ENCODE peak calls at places on chromosomes 7 and 10, in six cellular contexts. W is fibroblast of lung, M is GM23338, P is ascending aorta, G is left lung, O is caudate nucleus. X is an unnamed sample.

GRCh38 chr10:68899186-68899745 is 1.8 kb upstream of the DDX50 start:
- DNase-seq in W (no peak), M (no peak), P (no peak), G (no peak), O (no peak), X (no peak)

GRCh38 chr7:156999611-157000046 is 10.8 kb downstream of the MNX1 start:
- DNase-seq in W (no peak), M (peak; percentile 55), P (no peak), G (peak; percentile 83), O (no peak), X (peak; percentile 11)

GRCh38 chr7:74106846-74107245 is 23.2 kb downstream of the LIMK1 start:
- DNase-seq in W (no peak), M (no peak), P (no peak), G (no peak), O (no peak), X (no peak)

GRCh38 chr10:5551531-5552375 is 27.0 kb downstream of the CALML3 start:
- DNase-seq in W (no peak), M (no peak), P (peak; percentile 3), G (peak; percentile 40), O (no peak), X (no peak)

GRCh38 chr10:26801831-26802230 is 58.9 kb downstream of the ABI1 start:
- DNase-seq in W (no peak), M (no peak), P (no peak), G (no peak), O (no peak), X (no peak)

GRCh38 chr10:133047526-133047925 is 40.2 kb upstream of the ADGRA1 start:
- DNase-seq in W (no peak), M (no peak), P (no peak), G (no peak), O (no peak), X (no peak)

GRCh38 chr7:93249749-93250148 is 17.6 kb downstream of the VPS50 start:
- DNase-seq in W (no peak), M (peak; percentile 47), P (no peak), G (no peak), O (no peak), X (no peak)

GRCh38 chr7:42128703-42129102 is 108.3 kb downstream of the GLI3 start:
- DNase-seq in W (peak; percentile 45), M (peak; percentile 45), P (no peak), G (no peak), O (no peak), X (no peak)

GRCh38 chr7:130369110-130369711 is 11.1 kb upstream of the CPA1 start:
- DNase-seq in W (peak; percentile 75), M (no peak), P (no peak), G (no peak), O (no peak), X (no peak)

GRCh38 chr10:46282460-46283216 is 4.2 kb upstream of the ANTXRL start:
- DNase-seq in W (peak; percentile 50), M (peak; percentile 59), P (peak; percentile 59), G (peak; percentile 95), O (peak; percentile 78), X (peak; percentile 91)

GRCh38 chr10:35574924-35575352 is 30.2 kb upstream of the GJD4 start:
- DNase-seq in W (peak; percentile 78), M (peak; percentile 61), P (no peak), G (no peak), O (no peak), X (no peak)

GRCh38 chr10:12644380-12645144 is 295.2 kb downstream of the CAMK1D start:
- DNase-seq in W (no peak), M (no peak), P (no peak), G (no peak), O (no peak), X (no peak)

DNA sequence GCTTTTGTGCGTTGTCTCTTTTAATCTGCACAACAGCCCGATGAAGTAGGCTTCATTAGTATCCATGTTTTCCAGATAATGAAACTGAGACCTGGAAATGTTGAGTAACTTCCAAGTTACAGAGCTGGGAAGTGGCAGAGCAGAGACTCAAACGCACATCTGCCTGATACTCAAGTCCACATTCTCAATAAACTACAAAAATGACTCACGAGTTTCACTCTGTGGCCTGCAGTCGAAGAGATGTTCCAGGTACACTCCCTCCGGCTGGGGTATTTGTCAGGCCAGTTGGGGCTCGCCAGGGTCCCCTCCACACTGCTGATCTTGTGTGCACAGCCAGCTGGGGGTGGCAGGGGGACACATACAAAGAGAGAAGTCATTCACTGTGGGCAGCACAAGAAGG is 17.7 kb upstream of the OPALIN start:
- DNase-seq in W (no peak), M (no peak), P (no peak), G (no peak), O (no peak), X (no peak)
- H3K27ac ChIP-seq in W (no peak overlapping the region), M (no peak overlapping the region), P (no peak overlapping the region), G (no peak overlapping the region), O (no peak overlapping the region), X (no peak overlapping the region)

GRCh38 chr7:89607797-89608196 is 546.5 kb upstream of the STEAP1 start:
- DNase-seq in W (no peak), M (no peak), P (no peak), G (no peak), O (no peak), X (no peak)
- H3K27ac ChIP-seq in W (no peak overlapping the region), M (no peak overlapping the region), P (no peak overlapping the region), G (no peak overlapping the region), O (no peak overlapping the region), X (no peak overlapping the region)

GRCh38 chr7:55569797-55570196 is 2.5 kb downstream of the VOPP1 start:
- DNase-seq in W (no peak), M (no peak), P (no peak), G (no peak), O (no peak), X (no peak)

GRCh38 chr7:55570218-55570873 is 2.0 kb downstream of the VOPP1 start:
- DNase-seq in W (no peak), M (no peak), P (no peak), G (no peak), O (no peak), X (no peak)

GRCh38 chr7:55570939-55571338 is 1.4 kb downstream of the VOPP1 start:
- DNase-seq in W (peak; percentile 34), M (no peak), P (no peak), G (no peak), O (no peak), X (no peak)

GRCh38 chr7:55568613-55569268 is 3.6 kb downstream of the VOPP1 start:
- DNase-seq in W (peak; percentile 15), M (no peak), P (no peak), G (no peak), O (no peak), X (no peak)

DNA sequence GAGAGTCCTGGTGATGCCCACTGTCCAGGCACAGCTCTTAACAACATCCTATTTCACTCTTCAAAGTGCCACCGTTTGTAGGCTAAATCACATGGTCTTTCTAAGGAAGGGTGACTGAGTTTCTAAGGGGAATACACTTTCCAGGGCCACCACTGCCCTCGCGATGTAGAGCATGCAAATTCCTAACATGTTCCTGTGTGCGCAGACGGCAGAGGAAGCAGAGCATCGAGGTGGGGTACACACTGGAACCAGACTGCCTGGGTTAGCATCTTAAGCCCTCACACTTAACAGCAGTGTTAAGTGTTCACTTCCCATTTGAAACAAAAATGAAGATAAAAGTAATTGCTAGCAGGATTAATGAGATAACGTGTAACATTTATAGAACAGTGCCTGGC is 3.0 kb downstream of the VOPP1 start:
- DNase-seq in W (no peak), M (no peak), P (no peak), G (no peak), O (no peak), X (no peak)
- H3K27ac ChIP-seq in W (no peak overlapping the region), M (peak overlapping the region; percentile 83), P (peak overlapping the region; percentile 90), G (peak overlapping the region; percentile 37), O (peak overlapping the region; percentile 42), X (no peak overlapping the region)

GRCh38 chr10:43863270-43863669 is 214.6 kb upstream of the ZNF32 start:
- DNase-seq in W (no peak), M (no peak), P (no peak), G (no peak), O (no peak), X (no peak)
- H3K27ac ChIP-seq in W (peak overlapping the region; percentile 77), M (no peak overlapping the region), P (peak overlapping the region; percentile 77), G (no peak overlapping the region), O (no peak overlapping the region), X (no peak overlapping the region)

GRCh38 chr7:78020874-78021249 is 222.3 kb downstream of the PHTF2 start:
- DNase-seq in W (no peak), M (no peak), P (no peak), G (no peak), O (no peak), X (no peak)

GRCh38 chr7:78017621-78018100 is 219.1 kb downstream of the PHTF2 start:
- DNase-seq in W (no peak), M (no peak), P (no peak), G (no peak), O (no peak), X (no peak)

GRCh38 chr7:78020131-78020873 is 221.7 kb downstream of the PHTF2 start:
- DNase-seq in W (peak; percentile 91), M (peak; percentile 75), P (no peak), G (no peak), O (peak; percentile 38), X (peak; percentile 82)

GRCh38 chr7:78018541-78019456 is 220.2 kb downstream of the PHTF2 start:
- DNase-seq in W (peak; percentile 72), M (peak; percentile 37), P (no peak), G (peak; percentile 74), O (no peak), X (peak; percentile 76)

DNA sequence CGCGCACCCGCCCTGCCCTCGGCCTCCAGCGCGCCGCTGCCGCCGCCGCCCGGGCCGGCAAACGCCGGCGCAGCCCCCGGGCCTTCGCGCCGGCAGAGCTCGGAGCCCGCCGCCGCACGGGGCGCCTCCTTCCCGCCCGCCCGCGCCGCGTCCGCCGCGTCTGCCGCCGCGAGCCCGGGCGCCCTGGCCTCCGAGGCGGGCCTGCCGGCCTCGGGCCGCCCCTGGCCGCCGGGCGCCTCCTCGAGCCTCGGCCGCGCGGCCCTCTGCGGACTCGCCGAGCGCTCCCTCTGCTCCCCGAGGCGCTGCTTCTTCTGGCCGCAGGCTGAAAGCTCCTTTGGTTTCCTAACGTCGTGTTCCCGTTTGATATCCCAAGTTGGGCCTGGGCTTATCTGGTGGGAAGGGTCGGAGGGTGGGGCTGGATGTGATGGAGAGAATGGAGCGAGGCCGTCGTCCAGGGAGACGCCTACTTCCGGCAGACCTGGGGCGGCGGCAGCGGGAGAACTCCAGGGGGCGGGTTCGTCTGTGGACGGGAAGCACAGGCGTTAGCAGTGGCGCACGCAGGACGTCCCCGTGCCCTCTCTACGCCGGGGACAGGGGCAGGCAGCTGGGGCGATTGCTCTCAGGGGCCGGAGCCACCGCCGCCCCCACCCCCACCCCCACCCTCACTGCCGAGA is 221.0 kb downstream of the PHTF2 start:
- DNase-seq in W (peak; percentile 82), M (peak; percentile 91), P (peak; percentile 69), G (peak; percentile 95), O (peak; percentile 72), X (peak; percentile 96)
- H3K27ac ChIP-seq in W (peak overlapping the region; percentile 77), M (no peak overlapping the region), P (peak overlapping the region; percentile 100), G (peak overlapping the region; percentile 89), O (peak overlapping the region; percentile 69), X (peak overlapping the region; percentile 98)